ENCODE peak calls at places on chromosomes 7 and 10, in four cellular contexts. M, N, A and S are unnamed samples.

GRCh38 chr10:93680414-93681047 is 21.9 kb downstream of the FRA10AC1 start:
- DNase-seq in M (peak; percentile 37), N (peak; percentile 69), A (no peak), S (no peak)

GRCh38 chr7:92697414-92697813 is 107.2 kb upstream of the FAM133B start:
- DNase-seq in M (no peak), N (no peak), A (no peak), S (no peak)

GRCh38 chr7:38506756-38507155 is 124.4 kb downstream of the AMPH start:
- DNase-seq in M (peak; percentile 60), N (no peak), A (no peak), S (no peak)

GRCh38 chr10:30587522-30588031 is 42.0 kb downstream of the LYZL2 start:
- DNase-seq in M (no peak), N (no peak), A (peak; percentile 27), S (peak; percentile 79)

GRCh38 chr7:100380180-100380579 is 6.9 kb downstream of the PILRA start:
- DNase-seq in M (no peak), N (no peak), A (no peak), S (no peak)

GRCh38 chr7:3260425-3260762 is 40.7 kb upstream of the SDK1 start:
- DNase-seq in M (peak; percentile 41), N (no peak), A (no peak), S (no peak)

GRCh38 chr10:7861509-7862120 is 43.3 kb downstream of the TAF3 start:
- DNase-seq in M (no peak), N (peak; percentile 24), A (no peak), S (no peak)

GRCh38 chr10:15744217-15744865 is 24.6 kb upstream of the ITGA8 start:
- DNase-seq in M (peak; percentile 56), N (peak; percentile 71), A (peak; percentile 63), S (no peak)

GRCh38 chr7:121697731-121698396 is 175.1 kb upstream of the PTPRZ1 start:
- DNase-seq in M (no peak), N (no peak), A (no peak), S (no peak)

GRCh38 chr7:2802504-2803341 is 41.4 kb downstream of the GNA12 start:
- DNase-seq in M (peak; percentile 72), N (peak; percentile 74), A (no peak), S (no peak)

GRCh38 chr10:101535949-101536348 is 52.1 kb downstream of the POLL start:
- DNase-seq in M (no peak), N (no peak), A (peak; percentile 76), S (no peak)

GRCh38 chr10:85612833-85613232 is 753.8 kb downstream of the GRID1 start:
- DNase-seq in M (no peak), N (peak; percentile 7), A (no peak), S (no peak)

GRCh38 chr10:132421377-132422168 is 24.6 kb downstream of the PWWP2B start:
- DNase-seq in M (peak; percentile 26), N (peak; percentile 63), A (peak; percentile 76), S (no peak)

GRCh38 chr7:70743531-70743930 is 388.4 kb upstream of the GALNT17 start:
- DNase-seq in M (no peak), N (no peak), A (no peak), S (no peak)

GRCh38 chr10:98846787-98847186 is 388.9 kb downstream of the HPSE2 start:
- DNase-seq in M (no peak), N (no peak), A (no peak), S (no peak)

GRCh38 chr7:22137026-22137425 is 191.3 kb upstream of the CDCA7L start:
- DNase-seq in M (peak; percentile 22), N (no peak), A (no peak), S (no peak)

GRCh38 chr7:45000096-45001032 is at the start of gene CCM2:
- DNase-seq in M (peak; percentile 32), N (no peak), A (no peak), S (no peak)

GRCh38 chr7:4631664-4632171 is 50.4 kb upstream of the FOXK1 start:
- DNase-seq in M (peak; percentile 91), N (peak; percentile 96), A (peak; percentile 76), S (no peak)

GRCh38 chr10:19332304-19332703 is 283.7 kb downstream of the MALRD1 start:
- DNase-seq in M (peak; percentile 10), N (no peak), A (no peak), S (no peak)

GRCh38 chr10:127534074-127534473 is 15.0 kb upstream of the NPS start:
- DNase-seq in M (no peak), N (no peak), A (no peak), S (no peak)

GRCh38 chr7:137754076-137754851 is 92.5 kb downstream of the DGKI start:
- DNase-seq in M (peak; percentile 17), N (no peak), A (no peak), S (peak; percentile 27)

GRCh38 chr7:81770823-81771222 is 976 bp upstream of the HGF start:
- DNase-seq in M (no peak), N (no peak), A (no peak), S (no peak)

GRCh38 chr10:11578802-11579255 is 32.6 kb downstream of the USP6NL start:
- DNase-seq in M (no peak), N (no peak), A (no peak), S (peak; percentile 73)

GRCh38 chr10:6022693-6023092 is 39.5 kb downstream of the IL2RA start:
- DNase-seq in M (no peak), N (no peak), A (no peak), S (no peak)

GRCh38 chr7:148620749-148621372 is 30.3 kb downstream of the C7orf33 start:
- DNase-seq in M (no peak), N (peak; percentile 32), A (no peak), S (no peak)

GRCh38 chr7:101624246-101625000 is 4.7 kb downstream of the MYL10 start:
- DNase-seq in M (no peak), N (no peak), A (no peak), S (no peak)

GRCh38 chr7:2099036-2099957 is 133.4 kb downstream of the MAD1L1 start:
- DNase-seq in M (peak; percentile 44), N (no peak), A (peak; percentile 55), S (no peak)

GRCh38 chr7:102077081-102077480 is 209.6 kb upstream of the SH2B2 start:
- DNase-seq in M (no peak), N (no peak), A (no peak), S (no peak)

DNA sequence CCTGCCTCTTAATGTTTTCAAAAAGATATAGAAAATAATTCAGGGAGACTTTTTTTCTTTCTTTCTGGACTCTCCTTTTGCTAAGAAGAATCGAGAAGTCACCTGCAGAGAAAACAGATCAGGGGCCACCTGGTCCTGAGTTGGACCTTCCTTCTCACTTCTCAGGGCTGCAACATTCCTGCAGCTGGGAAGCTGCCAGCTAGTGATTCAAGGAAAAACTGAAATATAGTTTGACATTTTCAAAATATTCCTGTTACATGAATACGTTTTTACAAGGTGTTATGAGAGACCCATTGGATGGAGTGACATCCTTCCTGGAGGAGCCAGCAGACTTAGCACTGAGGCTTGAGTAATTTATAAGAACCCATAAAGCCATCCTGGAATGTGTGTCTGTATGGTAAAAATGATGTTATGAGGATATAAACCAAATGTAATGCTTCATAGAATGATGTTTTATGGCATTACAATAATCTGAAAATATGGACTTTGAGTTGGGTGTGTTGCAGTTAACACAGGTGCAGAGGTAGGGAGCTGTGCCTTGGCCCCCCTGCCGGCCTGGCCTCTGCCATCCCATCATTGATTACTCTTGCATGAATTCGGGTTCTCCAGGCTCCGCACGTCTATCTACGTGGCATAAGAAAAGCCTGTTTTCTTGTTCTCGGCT is 149.7 kb downstream of the PAXIP1 start:
- DNase-seq in M (no peak), N (no peak), A (no peak), S (no peak)
- TF ChIP-seq ELK1 in M (no peak), N (no peak), A (no peak), S (no peak)

GRCh38 chr7:119514326-119514725 is 758.6 kb upstream of the KCND2 start:
- DNase-seq in M (no peak), N (no peak), A (no peak), S (no peak)
- TF ChIP-seq ELK1 in M (no peak), N (no peak), A (no peak), S (no peak)

GRCh38 chr10:130453721-130454542 is 317.7 kb downstream of the GLRX3 start:
- DNase-seq in M (no peak), N (no peak), A (no peak), S (no peak)

GRCh38 chr10:130454543-130455000 is 318.4 kb downstream of the GLRX3 start:
- DNase-seq in M (no peak), N (no peak), A (no peak), S (no peak)

GRCh38 chr10:130452096-130452495 is 315.9 kb downstream of the GLRX3 start:
- DNase-seq in M (no peak), N (no peak), A (no peak), S (no peak)

GRCh38 chr10:130455111-130455695 is 319.0 kb downstream of the GLRX3 start:
- DNase-seq in M (no peak), N (no peak), A (no peak), S (no peak)

DNA sequence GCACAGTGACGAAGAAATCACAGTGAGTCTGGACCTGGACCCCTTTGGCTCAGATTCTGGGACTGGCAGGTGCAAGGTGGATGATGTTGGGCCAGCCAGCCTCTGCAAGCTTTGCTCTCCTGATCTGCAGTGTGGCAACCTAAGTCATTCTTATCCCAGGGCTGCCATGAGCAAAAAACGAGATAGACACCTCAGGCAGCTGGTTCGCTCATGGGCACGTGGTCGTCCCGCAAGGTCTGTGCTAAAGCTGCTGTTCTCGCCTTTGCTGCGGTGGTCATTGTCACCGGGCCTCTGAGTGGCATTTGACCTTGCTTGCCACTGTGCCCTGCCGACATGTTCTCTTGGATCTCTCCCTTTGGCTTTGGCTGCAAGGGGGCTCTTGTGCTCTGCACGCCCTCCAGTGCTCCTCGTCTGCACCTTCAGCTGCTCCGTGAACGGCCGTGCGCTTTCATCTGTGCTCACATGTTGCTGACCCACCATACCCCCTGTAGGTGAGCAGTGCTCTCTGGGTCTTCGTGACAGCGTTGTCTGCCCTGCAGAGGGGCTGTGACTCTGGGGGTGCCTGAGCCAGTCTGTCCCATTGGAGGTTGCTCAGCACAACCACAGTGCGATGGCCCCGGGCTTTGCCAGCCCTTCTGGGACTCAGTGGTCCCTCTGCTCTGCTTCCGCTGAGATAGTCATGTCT is 317.0 kb downstream of the GLRX3 start:
- DNase-seq in M (no peak), N (no peak), A (no peak), S (no peak)
- TF ChIP-seq ELK1 in M (no peak), N (no peak), A (no peak), S (no peak)

DNA sequence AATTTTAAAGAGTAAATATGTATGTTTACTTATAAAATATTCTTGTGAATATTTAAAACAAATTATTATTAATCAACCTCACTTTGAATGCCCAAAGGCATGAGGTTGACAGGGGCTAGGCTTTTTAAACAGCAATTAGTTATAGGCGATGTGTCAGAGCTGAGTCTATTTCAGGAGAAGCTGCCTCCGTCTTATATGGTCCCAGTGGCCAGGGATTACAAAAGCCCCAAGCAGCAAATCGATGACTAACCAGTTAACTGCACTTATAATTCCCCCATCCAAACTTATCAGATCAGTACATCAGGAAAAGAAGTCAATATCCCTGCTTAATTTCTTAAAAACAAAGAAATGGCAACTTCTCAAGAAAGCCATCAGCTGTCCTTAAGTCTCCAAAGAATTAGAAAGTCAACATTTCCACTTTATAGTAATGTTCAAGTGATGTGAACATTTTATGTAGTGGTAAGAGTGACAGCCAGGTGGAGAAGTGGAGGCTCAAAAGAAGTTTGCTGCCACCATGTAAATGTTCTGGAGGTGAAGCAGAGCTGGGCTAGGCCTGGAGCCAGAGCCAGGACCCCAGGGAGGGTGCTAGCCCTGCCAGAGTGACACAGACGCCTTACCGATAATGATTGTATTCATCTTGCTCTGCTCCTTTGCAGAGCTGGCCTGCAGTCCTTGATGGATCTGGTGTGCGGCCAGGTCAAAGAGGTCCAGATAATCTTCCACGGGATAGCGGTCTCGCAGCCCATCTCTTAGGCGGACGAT is 51.5 kb downstream of the CHST15 start:
- DNase-seq in M (no peak), N (no peak), A (no peak), S (no peak)
- TF ChIP-seq ELK1 in M (no peak), N (no peak), A (no peak), S (no peak)